ENCODE peak calls at places on chromosomes 16 and 17, in five cellular contexts. J is Right ventricle myocardium superior, D is T-cell, S is left lung, K is DND-41. B is an unnamed sample.

GRCh38 chr16:82043680-82044584 is 8.9 kb downstream of the HSD17B2 start:
- ATAC-seq in J (no peak), D (no peak), S (peak), K (no peak), B (no peak)

GRCh38 chr16:53995378-53995777 is 291.2 kb downstream of the IRX3 start:
- ATAC-seq in J (peak), D (no peak), S (no peak), K (no peak), B (no peak)

GRCh38 chr16:57620316-57621231 is 7.9 kb upstream of the ADGRG1 start:
- ATAC-seq in J (no peak), D (no peak), S (peak), K (no peak), B (no peak)

GRCh38 chr17:43056051-43056450 is 31.0 kb downstream of the RND2 start:
- ATAC-seq in J (no peak), D (no peak), S (no peak), K (no peak), B (no peak)

GRCh38 chr16:57577691-57578224 is 35.3 kb downstream of the ADGRG5 start:
- ATAC-seq in J (no peak), D (peak), S (no peak), K (peak), B (peak)

GRCh38 chr16:1030381-1030901 is 42.1 kb upstream of the SSTR5 start:
- ATAC-seq in J (peak), D (no peak), S (no peak), K (no peak), B (no peak)

GRCh38 chr17:50425001-50425681 is 877 bp upstream of the ACSF2 start:
- ATAC-seq in J (no peak), D (no peak), S (no peak), K (no peak), B (no peak)

GRCh38 chr16:68113765-68114240 is 28.6 kb downstream of the NFATC3 start:
- ATAC-seq in J (no peak), D (no peak), S (no peak), K (peak), B (no peak)

GRCh38 chr17:77558846-77559626 is 399.5 kb upstream of the TNRC6C start:
- ATAC-seq in J (no peak), D (no peak), S (no peak), K (no peak), B (no peak)

GRCh38 chr17:77303620-77304019 is 162.9 kb downstream of the SEC14L1 start:
- ATAC-seq in J (no peak), D (no peak), S (no peak), K (no peak), B (no peak)

GRCh38 chr17:75159196-75160031 is 5.1 kb upstream of the JPT1 start:
- ATAC-seq in J (no peak), D (no peak), S (peak), K (no peak), B (no peak)

GRCh38 chr17:43090022-43090421 is 35.1 kb downstream of the BRCA1 start:
- ATAC-seq in J (no peak), D (no peak), S (no peak), K (no peak), B (no peak)

B was measured in activated CD4-positive, CD25-positive, alpha-beta regulatory T cell treated with anti-CD3 and anti-CD28 coated beads, Interleukin-2, amount 50 U/mL, for 24 hours.